ENCODE peak calls at places on chromosomes 13 and 19, in seven cellular contexts. Q is cardiac muscle cell; M is GM19239; Z is fibroblast of pulmonary artery; B is Right ventricle myocardium superior; S is activated naive CD4-positive, alpha-beta T cell; G is left ventricle myocardium superior. E is an unnamed sample.

GRCh38 chr13:24271611-24272451 is 37.5 kb upstream of the C1QTNF9 start:
- DNase-seq in Q (peak; percentile 90), M (no peak), Z (peak; percentile 81), B (peak; percentile 83), S (peak; percentile 7), G (peak; percentile 84), E (no peak)

GRCh38 chr13:78787189-78787588 is 128.2 kb upstream of the OBI1 start:
- DNase-seq in Q (peak; percentile 13), M (no peak), Z (peak; percentile 3), B (no peak), S (no peak), G (no peak), E (no peak)

GRCh38 chr19:35240322-35240721 is 8.5 kb upstream of the LSR start:
- DNase-seq in Q (no peak), M (no peak), Z (no peak), B (no peak), S (no peak), G (no peak), E (no peak)

GRCh38 chr19:16435999-16436650 is 35.6 kb downstream of the EPS15L1 start:
- DNase-seq in Q (peak; percentile 70), M (no peak), Z (peak; percentile 54), B (no peak), S (no peak), G (no peak), E (no peak)

GRCh38 chr19:5172859-5173577 is 167.6 kb downstream of the PTPRS start:
- DNase-seq in Q (peak; percentile 83), M (no peak), Z (peak; percentile 90), B (no peak), S (no peak), G (no peak), E (peak; percentile 14)

GRCh38 chr13:51311271-51311670 is 28.2 kb upstream of the SERPINE3 start:
- DNase-seq in Q (no peak), M (no peak), Z (no peak), B (no peak), S (no peak), G (no peak), E (no peak)

GRCh38 chr19:3528080-3528479 is 10.9 kb upstream of the TEKTIP1 start:
- DNase-seq in Q (no peak), M (no peak), Z (no peak), B (no peak), S (no peak), G (no peak), E (no peak)

GRCh38 chr13:100899720-100900316 is 225.2 kb upstream of the TMTC4 start:
- DNase-seq in Q (no peak), M (no peak), Z (no peak), B (no peak), S (no peak), G (no peak), E (no peak)

GRCh38 chr13:79307866-79308298 is 98.2 kb downstream of the RBM26 start:
- DNase-seq in Q (peak; percentile 26), M (no peak), Z (peak; percentile 24), B (no peak), S (no peak), G (peak; percentile 30), E (no peak)

GRCh38 chr13:97879646-97880297 is 73.7 kb upstream of the IPO5 start:
- DNase-seq in Q (peak; percentile 84), M (no peak), Z (peak; percentile 77), B (no peak), S (no peak), G (no peak), E (peak; percentile 84)

GRCh38 chr19:34475026-34475974 is 6.3 kb upstream of the WTIP start:
- DNase-seq in Q (peak; percentile 85), M (no peak), Z (peak; percentile 88), B (no peak), S (no peak), G (no peak), E (no peak)

E was measured in SK-N-MC.